ENCODE peak calls at places on chromosomes 5 and 9, in ten cellular contexts. C is GM04504; N is fibroblast of lung; L is activated naive CD8-positive, alpha-beta T cell treated with anti-CD3 and anti-CD28 coated beads for 36 hours; I is hippocampal formation; S is pancreas; P is A549; Z is uterus; M is SIG-M5; K is AG09309. H is an unnamed sample.
A peak's percentile ranks its signal among the peaks of the same experiment; 100 is the strongest.

GRCh38 chr9:124659099-124659659 is 111.9 kb downstream of the NR6A1 start:
- DNase-seq in C (peak; percentile 90), N (peak; percentile 88), L (peak; percentile 35), I (peak; percentile 74), S (peak; percentile 68), P (peak; percentile 94), Z (peak; percentile 46), M (peak; percentile 29), K (peak; percentile 88), H (peak; percentile 77)

GRCh38 chr5:9546973-9547947 is 1.4 kb upstream of the SEMA5A start:
- DNase-seq in C (no peak), N (peak; percentile 75), L (no peak), I (peak; percentile 53), S (peak; percentile 35), P (no peak), Z (no peak), M (no peak), K (peak; percentile 68), H (peak; percentile 67)

GRCh38 chr5:73280821-73281746 is 108.1 kb downstream of the TMEM174 start:
- DNase-seq in C (no peak), N (peak; percentile 82), L (no peak), I (no peak), S (peak; percentile 73), P (peak; percentile 43), Z (no peak), M (no peak), K (no peak), H (no peak)

GRCh38 chr9:91676042-91676441 is 252.4 kb upstream of the NFIL3 start:
- DNase-seq in C (no peak), N (no peak), L (no peak), I (no peak), S (no peak), P (peak; percentile 60), Z (no peak), M (no peak), K (no peak), H (peak; percentile 13)

GRCh38 chr5:1515921-1516571 is 7.7 kb downstream of the LPCAT1 start:
- DNase-seq in C (no peak), N (no peak), L (no peak), I (no peak), S (no peak), P (peak; percentile 85), Z (peak; percentile 4), M (no peak), K (no peak), H (no peak)

GRCh38 chr5:142926549-142926948 is 156.4 kb downstream of the ARHGAP26 start:
- DNase-seq in C (no peak), N (no peak), L (no peak), I (no peak), S (peak; percentile 77), P (no peak), Z (no peak), M (no peak), K (no peak), H (no peak)

GRCh38 chr5:135353952-135354721 is 44.9 kb downstream of the MACROH2A1 start:
- DNase-seq in C (peak; percentile 96), N (peak; percentile 91), L (no peak), I (peak; percentile 18), S (no peak), P (no peak), Z (no peak), M (no peak), K (peak; percentile 89), H (no peak)

GRCh38 chr9:9730174-9730573 is 882.6 kb downstream of the PTPRD start:
- DNase-seq in C (no peak), N (no peak), L (no peak), I (no peak), S (no peak), P (no peak), Z (no peak), M (no peak), K (no peak), H (no peak)

GRCh38 chr9:114093761-114094505 is 5.2 kb downstream of the KIF12 start:
- DNase-seq in C (no peak), N (no peak), L (no peak), I (no peak), S (peak; percentile 1), P (no peak), Z (peak; percentile 12), M (no peak), K (no peak), H (no peak)

GRCh38 chr9:35295369-35296036 is 133.7 kb downstream of the UNC13B start:
- DNase-seq in C (no peak), N (no peak), L (no peak), I (no peak), S (peak; percentile 40), P (no peak), Z (no peak), M (no peak), K (no peak), H (no peak)

GRCh38 chr5:86968311-86968753 is 299.4 kb upstream of the RASA1 start:
- DNase-seq in C (peak; percentile 20), N (peak; percentile 79), L (no peak), I (no peak), S (no peak), P (peak; percentile 46), Z (no peak), M (no peak), K (peak; percentile 24), H (no peak)

GRCh38 chr5:3386676-3387075 is 209.0 kb upstream of the IRX1 start:
- DNase-seq in C (no peak), N (no peak), L (no peak), I (no peak), S (no peak), P (no peak), Z (no peak), M (no peak), K (no peak), H (no peak)

GRCh38 chr5:90434116-90434714 is 24.7 kb upstream of the CETN3 start:
- DNase-seq in C (peak; percentile 9), N (peak; percentile 47), L (peak; percentile 50), I (peak; percentile 12), S (no peak), P (peak; percentile 57), Z (peak; percentile 21), M (no peak), K (no peak), H (no peak)

GRCh38 chr5:5721881-5722280 is 299.4 kb downstream of the ICE1 start:
- DNase-seq in C (no peak), N (no peak), L (no peak), I (no peak), S (no peak), P (no peak), Z (no peak), M (no peak), K (no peak), H (no peak)

GRCh38 chr5:177403194-177403825 is 2.8 kb upstream of the PFN3 start:
- DNase-seq in C (no peak), N (no peak), L (peak; percentile 54), I (no peak), S (no peak), P (peak; percentile 59), Z (no peak), M (no peak), K (no peak), H (peak; percentile 64)

GRCh38 chr5:167763772-167764171 is 527.7 kb upstream of the WWC1 start:
- DNase-seq in C (peak; percentile 80), N (no peak), L (no peak), I (no peak), S (no peak), P (no peak), Z (no peak), M (no peak), K (peak; percentile 98), H (no peak)

GRCh38 chr5:43560128-43560527 is 3.3 kb upstream of the PAIP1 start:
- DNase-seq in C (no peak), N (peak; percentile 88), L (no peak), I (no peak), S (no peak), P (no peak), Z (no peak), M (no peak), K (no peak), H (no peak)

GRCh38 chr9:25677301-25678146 is 720 bp downstream of the TUSC1 start:
- DNase-seq in C (peak; percentile 55), N (peak; percentile 80), L (no peak), I (peak; percentile 77), S (peak; percentile 89), P (peak; percentile 81), Z (peak; percentile 89), M (no peak), K (peak; percentile 7), H (peak; percentile 92)

GRCh38 chr9:129850821-129851540 is 15.7 kb downstream of the USP20 start:
- DNase-seq in C (no peak), N (no peak), L (no peak), I (no peak), S (no peak), P (no peak), Z (no peak), M (no peak), K (no peak), H (no peak)

GRCh38 chr5:1524799-1525623 is 1.3 kb upstream of the LPCAT1 start:
- DNase-seq in C (no peak), N (no peak), L (no peak), I (no peak), S (no peak), P (no peak), Z (peak; percentile 13), M (no peak), K (no peak), H (peak; percentile 23)

GRCh38 chr5:553874-554273 is 29.6 kb upstream of the SLC9A3 start:
- DNase-seq in C (no peak), N (peak; percentile 3), L (no peak), I (no peak), S (peak; percentile 21), P (peak; percentile 86), Z (no peak), M (no peak), K (no peak), H (peak; percentile 89)